ENCODE peak calls at places on chromosomes 12 and 14, in four cellular contexts. One of them, this sample, is unnamed.

GRCh38 chr12:7152818-7153217 is 22.6 kb downstream of the CLSTN3 start:
- DNase-seq in suprapubic skin: no peak
- DNase-seq in tibial nerve: no peak
- DNase-seq in MM.1S: no peak
- DNase-seq in this sample: no peak

GRCh38 chr12:49967042-49967776 is 5.5 kb downstream of the AQP5 start:
- DNase-seq in suprapubic skin: peak; percentile 92
- DNase-seq in tibial nerve: peak; percentile 79
- DNase-seq in MM.1S: peak; percentile 81
- DNase-seq in this sample: peak; percentile 91

GRCh38 chr12:41795910-41796309 is 348.8 kb downstream of the GXYLT1 start:
- DNase-seq in suprapubic skin: no peak
- DNase-seq in tibial nerve: no peak
- DNase-seq in MM.1S: no peak
- DNase-seq in this sample: no peak

GRCh38 chr12:102390068-102390467 is 90.3 kb downstream of the IGF1 start:
- DNase-seq in suprapubic skin: no peak
- DNase-seq in tibial nerve: no peak
- DNase-seq in MM.1S: no peak
- DNase-seq in this sample: no peak

GRCh38 chr14:67722293-67722692 is 20.6 kb downstream of the RDH12 start:
- DNase-seq in suprapubic skin: no peak
- DNase-seq in tibial nerve: no peak
- DNase-seq in MM.1S: no peak
- DNase-seq in this sample: peak; percentile 70

GRCh38 chr12:906077-906585 is 43.4 kb downstream of the RAD52 start:
- DNase-seq in suprapubic skin: no peak
- DNase-seq in tibial nerve: no peak
- DNase-seq in MM.1S: no peak
- DNase-seq in this sample: no peak

GRCh38 chr12:53595212-53595611 is 31.0 kb downstream of the ATF7 start:
- DNase-seq in suprapubic skin: no peak
- DNase-seq in tibial nerve: no peak
- DNase-seq in MM.1S: no peak
- DNase-seq in this sample: no peak

GRCh38 chr14:34711169-34711568 is 3.2 kb downstream of the CFL2 start:
- DNase-seq in suprapubic skin: no peak
- DNase-seq in tibial nerve: no peak
- DNase-seq in MM.1S: peak; percentile 74
- DNase-seq in this sample: no peak

GRCh38 chr12:30047499-30048262 is 263.9 kb upstream of the TMTC1 start:
- DNase-seq in suprapubic skin: no peak
- DNase-seq in tibial nerve: no peak
- DNase-seq in MM.1S: no peak
- DNase-seq in this sample: no peak

GRCh38 chr14:60166144-60166543 is 946 bp upstream of the DHRS7 start:
- DNase-seq in suprapubic skin: no peak
- DNase-seq in tibial nerve: no peak
- DNase-seq in MM.1S: no peak
- DNase-seq in this sample: no peak

GRCh38 chr14:75249251-75249957 is 29.2 kb upstream of the FOS start:
- DNase-seq in suprapubic skin: no peak
- DNase-seq in tibial nerve: no peak
- DNase-seq in MM.1S: peak; percentile 92
- DNase-seq in this sample: no peak

GRCh38 chr14:80695869-80696268 is 245.7 kb downstream of the CEP128 start:
- DNase-seq in suprapubic skin: no peak
- DNase-seq in tibial nerve: no peak
- DNase-seq in MM.1S: no peak
- DNase-seq in this sample: no peak

GRCh38 chr12:69331846-69332684 is 16.1 kb upstream of the LYZ start:
- DNase-seq in suprapubic skin: no peak
- DNase-seq in tibial nerve: no peak
- DNase-seq in MM.1S: no peak
- DNase-seq in this sample: no peak

GRCh38 chr12:89278862-89279261 is 73.4 kb downstream of the DUSP6 start:
- DNase-seq in suprapubic skin: no peak
- DNase-seq in tibial nerve: no peak
- DNase-seq in MM.1S: no peak
- DNase-seq in this sample: no peak

GRCh38 chr12:118034429-118035193 is 18.1 kb downstream of the RFC5 start:
- DNase-seq in suprapubic skin: no peak
- DNase-seq in tibial nerve: no peak
- DNase-seq in MM.1S: peak; percentile 6
- DNase-seq in this sample: no peak

GRCh38 chr14:77302926-77303325 is 17.8 kb downstream of the POMT2 start:
- DNase-seq in suprapubic skin: no peak
- DNase-seq in tibial nerve: no peak
- DNase-seq in MM.1S: no peak
- DNase-seq in this sample: no peak

GRCh38 chr14:33737446-33737845 is 213.4 kb downstream of the EGLN3 start:
- DNase-seq in suprapubic skin: no peak
- DNase-seq in tibial nerve: no peak
- DNase-seq in MM.1S: no peak
- DNase-seq in this sample: no peak

GRCh38 chr14:101600336-101600890 is 39.1 kb downstream of the DIO3 start:
- DNase-seq in suprapubic skin: no peak
- DNase-seq in tibial nerve: no peak
- DNase-seq in MM.1S: no peak
- DNase-seq in this sample: no peak

GRCh38 chr12:80829767-80830166 is 108.0 kb downstream of the LIN7A start:
- DNase-seq in suprapubic skin: no peak
- DNase-seq in tibial nerve: no peak
- DNase-seq in MM.1S: no peak
- DNase-seq in this sample: no peak

GRCh38 chr14:102948698-102949061 is 26.2 kb downstream of the AMN start:
- DNase-seq in suprapubic skin: peak; percentile 55
- DNase-seq in tibial nerve: no peak
- DNase-seq in MM.1S: no peak
- DNase-seq in this sample: no peak

GRCh38 chr14:23049011-23049410 is 7.0 kb downstream of the PSMB11 start:
- DNase-seq in suprapubic skin: no peak
- DNase-seq in tibial nerve: no peak
- DNase-seq in MM.1S: no peak
- DNase-seq in this sample: no peak

GRCh38 chr12:34402899-34403705 is 380.8 kb downstream of the ALG10 start:
- DNase-seq in suprapubic skin: peak; percentile 51
- DNase-seq in tibial nerve: peak; percentile 5
- DNase-seq in MM.1S: no peak
- DNase-seq in this sample: peak; percentile 28

GRCh38 chr14:75257241-75257640 is 21.4 kb upstream of the FOS start:
- DNase-seq in suprapubic skin: no peak
- DNase-seq in tibial nerve: no peak
- DNase-seq in MM.1S: no peak
- DNase-seq in this sample: no peak

GRCh38 chr12:56670836-56671235 is 17.2 kb downstream of the PTGES3 start:
- DNase-seq in suprapubic skin: peak; percentile 21
- DNase-seq in tibial nerve: no peak
- DNase-seq in MM.1S: no peak
- DNase-seq in this sample: no peak

GRCh38 chr12:56668197-56668457 is 20.0 kb downstream of the PTGES3 start:
- DNase-seq in suprapubic skin: no peak
- DNase-seq in tibial nerve: no peak
- DNase-seq in MM.1S: no peak
- DNase-seq in this sample: no peak

GRCh38 chr12:56676851-56677601 is 11.1 kb downstream of the PTGES3 start:
- DNase-seq in suprapubic skin: peak; percentile 29
- DNase-seq in tibial nerve: no peak
- DNase-seq in MM.1S: no peak
- DNase-seq in this sample: peak; percentile 18

GRCh38 chr12:56671608-56672007 is 16.5 kb downstream of the PTGES3 start:
- DNase-seq in suprapubic skin: no peak
- DNase-seq in tibial nerve: no peak
- DNase-seq in MM.1S: no peak
- DNase-seq in this sample: no peak
- H3K27ac ChIP-seq in suprapubic skin: no peak overlapping the region
- H3K27ac ChIP-seq in tibial nerve: no peak overlapping the region
- H3K27ac ChIP-seq in MM.1S: no peak overlapping the region
- H3K27ac ChIP-seq in this sample: no peak overlapping the region

GRCh38 chr12:131221061-131221945 is 267.6 kb downstream of the ADGRD1 start:
- DNase-seq in suprapubic skin: peak; percentile 51
- DNase-seq in tibial nerve: no peak
- DNase-seq in MM.1S: no peak
- DNase-seq in this sample: peak; percentile 38
- H3K4me3 ChIP-seq in suprapubic skin: no peak overlapping the region
- H3K4me3 ChIP-seq in tibial nerve: no peak overlapping the region
- H3K4me3 ChIP-seq in MM.1S: no peak overlapping the region
- H3K4me3 ChIP-seq in this sample: no peak overlapping the region

GRCh38 chr14:70601162-70601561 is 707 bp upstream of the MED6 start:
- DNase-seq in suprapubic skin: no peak
- DNase-seq in tibial nerve: no peak
- DNase-seq in MM.1S: no peak
- DNase-seq in this sample: no peak

GRCh38 chr14:70600382-70601157 is at the start of gene MED6:
- DNase-seq in suprapubic skin: peak; percentile 95
- DNase-seq in tibial nerve: peak; percentile 82
- DNase-seq in MM.1S: peak; percentile 80
- DNase-seq in this sample: peak; percentile 91

GRCh38 chr14:70602254-70602653 is 1.8 kb upstream of the MED6 start:
- DNase-seq in suprapubic skin: no peak
- DNase-seq in tibial nerve: no peak
- DNase-seq in MM.1S: no peak
- DNase-seq in this sample: no peak
- H3K27ac ChIP-seq in suprapubic skin: no peak overlapping the region
- H3K27ac ChIP-seq in tibial nerve: no peak overlapping the region
- H3K27ac ChIP-seq in MM.1S: no peak overlapping the region
- H3K27ac ChIP-seq in this sample: no peak overlapping the region

GRCh38 chr14:42277840-42278239 is 671.2 kb downstream of the LRFN5 start:
- DNase-seq in suprapubic skin: no peak
- DNase-seq in tibial nerve: no peak
- DNase-seq in MM.1S: peak; percentile 18
- DNase-seq in this sample: no peak
- H3K4me3 ChIP-seq in suprapubic skin: no peak overlapping the region
- H3K4me3 ChIP-seq in tibial nerve: no peak overlapping the region
- H3K4me3 ChIP-seq in MM.1S: no peak overlapping the region
- H3K4me3 ChIP-seq in this sample: no peak overlapping the region

GRCh38 chr12:72271401-72271740 is 799 bp upstream of the TRHDE start:
- DNase-seq in suprapubic skin: no peak
- DNase-seq in tibial nerve: no peak
- DNase-seq in MM.1S: no peak
- DNase-seq in this sample: peak; percentile 36

GRCh38 chr12:72273851-72274284 is 1.7 kb downstream of the TRHDE start:
- DNase-seq in suprapubic skin: no peak
- DNase-seq in tibial nerve: no peak
- DNase-seq in MM.1S: no peak
- DNase-seq in this sample: peak; percentile 5

GRCh38 chr12:72271741-72272661 is at the start of gene TRHDE:
- DNase-seq in suprapubic skin: peak; percentile 59
- DNase-seq in tibial nerve: no peak
- DNase-seq in MM.1S: no peak
- DNase-seq in this sample: no peak

GRCh38 chr12:72273499-72273837 is 1.3 kb downstream of the TRHDE start:
- DNase-seq in suprapubic skin: no peak
- DNase-seq in tibial nerve: no peak
- DNase-seq in MM.1S: no peak
- DNase-seq in this sample: no peak

GRCh38 chr12:72272731-72273498 is 745 bp downstream of the TRHDE start:
- DNase-seq in suprapubic skin: no peak
- DNase-seq in tibial nerve: no peak
- DNase-seq in MM.1S: no peak
- DNase-seq in this sample: peak; percentile 50
- H3K27ac ChIP-seq in suprapubic skin: no peak overlapping the region
- H3K27ac ChIP-seq in tibial nerve: no peak overlapping the region
- H3K27ac ChIP-seq in MM.1S: no peak overlapping the region
- H3K27ac ChIP-seq in this sample: peak overlapping the region; percentile 87

DNA sequence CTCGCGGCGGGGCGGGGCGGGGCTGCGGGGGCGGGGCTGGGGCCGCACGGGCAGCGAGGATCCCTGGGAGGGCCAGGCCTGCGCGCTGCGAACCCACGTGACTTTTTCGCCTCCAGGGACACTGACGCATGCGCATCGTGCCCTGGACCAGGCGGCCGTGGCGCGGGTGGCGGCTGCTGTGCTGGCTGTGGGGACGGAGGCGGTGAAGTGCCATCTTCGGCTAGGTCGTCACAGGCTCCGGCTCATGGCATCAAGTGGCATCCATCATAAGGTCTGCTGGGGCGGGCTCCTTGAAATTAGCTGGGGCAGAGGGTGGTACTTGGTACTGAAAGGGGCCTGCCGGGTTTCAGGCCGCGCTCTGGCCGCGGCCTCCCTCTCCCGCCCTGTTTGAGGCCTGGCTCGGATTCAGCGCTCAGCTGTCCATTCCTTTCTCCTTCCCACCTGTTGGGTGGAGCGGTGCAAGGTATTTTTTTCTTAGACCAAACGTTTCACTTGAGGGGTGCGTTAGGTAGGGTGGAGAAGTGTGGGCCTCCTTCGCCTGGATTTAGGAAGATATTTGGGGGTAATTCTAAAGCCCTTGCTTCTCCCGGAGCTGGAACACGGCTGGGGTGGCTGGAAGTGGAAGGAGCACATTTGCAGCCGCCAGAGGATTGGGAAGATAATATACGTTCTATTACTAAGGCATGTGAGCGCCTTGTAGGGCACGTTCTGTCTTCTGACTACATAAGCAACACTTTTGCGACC is at the start of gene PRPF39:
- DNase-seq in suprapubic skin: peak; percentile 96
- DNase-seq in tibial nerve: peak; percentile 92
- DNase-seq in MM.1S: peak; percentile 88
- DNase-seq in this sample: peak; percentile 93
- H3K4me3 ChIP-seq in suprapubic skin: peak within 1 kb of the TSS; percentile 69
- H3K4me3 ChIP-seq in tibial nerve: peak within 1 kb of the TSS; percentile 87
- H3K4me3 ChIP-seq in MM.1S: peak within 1 kb of the TSS; percentile 76
- H3K4me3 ChIP-seq in this sample: peak within 1 kb of the TSS; percentile 98

GRCh38 chr14:99212199-99212598 is 59.8 kb downstream of the BCL11B start:
- DNase-seq in suprapubic skin: no peak
- DNase-seq in tibial nerve: no peak
- DNase-seq in MM.1S: no peak
- DNase-seq in this sample: no peak
- H3K27ac ChIP-seq in suprapubic skin: no peak overlapping the region
- H3K27ac ChIP-seq in tibial nerve: no peak overlapping the region
- H3K27ac ChIP-seq in MM.1S: no peak overlapping the region
- H3K27ac ChIP-seq in this sample: no peak overlapping the region